ENCODE peak calls at places on chromosomes 5 and 9, in eight cellular contexts. S is PC-9, A is fibroblast of villous mesenchyme, Y is skeletal muscle cell, C is fibroblast of lung, W is cardiac muscle cell, T is psoas muscle, J is GM23248. P is an unnamed sample.
A peak's percentile ranks its signal among the peaks of the same experiment; 100 is the strongest.

GRCh38 chr5:102670224-102670836 is 84.8 kb upstream of the PAM start:
- DNase-seq in S (no peak), A (peak; percentile 36), Y (no peak), C (no peak), W (peak; percentile 25), T (peak; percentile 38), J (peak; percentile 59), P (peak; percentile 76)

GRCh38 chr9:32991895-32992595 is 9.4 kb downstream of the APTX start:
- DNase-seq in S (no peak), A (no peak), Y (no peak), C (no peak), W (peak; percentile 72), T (no peak), J (no peak), P (no peak)

GRCh38 chr5:900781-901180 is 8.1 kb downstream of the TRIP13 start:
- DNase-seq in S (no peak), A (no peak), Y (no peak), C (no peak), W (no peak), T (no peak), J (no peak), P (no peak)

GRCh38 chr5:122429545-122430327 is 117.7 kb downstream of the SNCAIP start:
- DNase-seq in S (no peak), A (no peak), Y (no peak), C (no peak), W (no peak), T (no peak), J (no peak), P (no peak)

GRCh38 chr5:147567917-147568598 is 58.2 kb upstream of the DPYSL3 start:
- DNase-seq in S (no peak), A (peak; percentile 64), Y (no peak), C (peak; percentile 53), W (peak; percentile 64), T (no peak), J (peak; percentile 72), P (peak; percentile 48)

GRCh38 chr9:114487607-114488300 is 17.5 kb downstream of the WHRN start:
- DNase-seq in S (peak; percentile 66), A (peak; percentile 71), Y (no peak), C (peak; percentile 76), W (peak; percentile 77), T (no peak), J (peak; percentile 74), P (peak; percentile 82)

GRCh38 chr9:79694676-79695400 is 123.1 kb downstream of the TLE4 start:
- DNase-seq in S (no peak), A (peak; percentile 86), Y (peak; percentile 88), C (peak; percentile 54), W (peak; percentile 70), T (no peak), J (peak; percentile 78), P (no peak)

GRCh38 chr9:105930007-105930627 is 235.8 kb downstream of the TMEM38B start:
- DNase-seq in S (no peak), A (no peak), Y (no peak), C (no peak), W (no peak), T (no peak), J (no peak), P (no peak)

GRCh38 chr5:170576602-170577584 is 73.1 kb downstream of the KCNIP1 start:
- DNase-seq in S (no peak), A (peak; percentile 39), Y (no peak), C (no peak), W (no peak), T (no peak), J (peak; percentile 59), P (no peak)

GRCh38 chr5:75524071-75524470 is 12.4 kb downstream of the POLK start:
- DNase-seq in S (no peak), A (no peak), Y (no peak), C (no peak), W (no peak), T (no peak), J (no peak), P (peak; percentile 13)

GRCh38 chr9:129654641-129655040 is 10.8 kb upstream of the PRRX2 start:
- DNase-seq in S (no peak), A (no peak), Y (no peak), C (no peak), W (no peak), T (no peak), J (no peak), P (no peak)
- H3K4me3 ChIP-seq in S (no peak overlapping the region), A (no peak overlapping the region), Y (no peak overlapping the region), C (no peak overlapping the region), W (no peak overlapping the region), T (no peak overlapping the region), J (no peak overlapping the region), P (no peak overlapping the region)

GRCh38 chr5:141328231-141328630 is 2.1 kb upstream of the PCDHGA1 start:
- DNase-seq in S (no peak), A (no peak), Y (no peak), C (no peak), W (no peak), T (no peak), J (no peak), P (peak; percentile 30)

GRCh38 chr5:141326088-141326854 is 4.0 kb upstream of the PCDHGA1 start:
- DNase-seq in S (peak; percentile 45), A (peak; percentile 72), Y (no peak), C (peak; percentile 78), W (peak; percentile 65), T (peak; percentile 83), J (peak; percentile 91), P (peak; percentile 4)

DNA sequence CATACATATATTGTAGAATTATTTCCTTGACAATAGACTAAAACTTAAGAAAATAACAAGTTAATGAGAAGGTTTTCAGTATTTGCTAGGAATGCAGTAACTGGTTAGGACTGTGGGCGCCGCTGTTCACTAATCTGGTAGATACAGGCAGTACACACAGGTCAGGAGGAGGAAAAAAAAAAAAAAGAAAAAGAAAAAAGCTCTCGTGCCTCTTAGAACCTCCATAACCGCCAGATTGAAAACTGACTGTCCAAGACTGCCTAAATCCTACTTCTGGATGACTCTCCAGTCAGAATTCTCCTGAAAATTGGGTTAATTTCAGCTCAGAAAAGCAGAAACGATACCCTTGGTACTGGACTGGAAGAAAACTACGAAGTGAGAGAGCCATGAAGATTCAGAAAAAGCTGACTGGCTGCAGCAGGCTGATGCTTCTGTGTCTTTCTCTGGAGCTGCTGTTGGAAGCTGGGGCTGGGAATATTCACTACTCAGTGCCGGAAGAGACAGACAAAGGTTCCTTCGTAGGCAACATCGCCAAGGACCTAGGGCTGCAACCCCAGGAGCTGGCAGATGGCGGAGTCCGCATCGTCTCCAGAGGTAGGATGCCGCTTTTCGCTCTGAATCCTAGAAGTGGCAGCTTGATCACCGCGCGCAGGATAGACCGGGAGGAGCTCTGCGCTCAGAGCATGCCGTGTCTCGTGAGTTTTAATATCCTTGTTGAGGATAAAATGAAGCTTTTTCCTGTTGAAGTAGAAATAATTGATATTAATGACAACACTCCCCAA is at the start of gene PCDHGA1:
- DNase-seq in S (no peak), A (peak; percentile 67), Y (no peak), C (peak; percentile 67), W (peak; percentile 67), T (no peak), J (peak; percentile 86), P (peak; percentile 26)
- H3K4me3 ChIP-seq in S (no peak within 1 kb of the TSS), A (peak within 1 kb of the TSS; percentile 50), Y (peak within 1 kb of the TSS; percentile 46), C (peak within 1 kb of the TSS; percentile 42), W (no peak within 1 kb of the TSS), T (peak within 1 kb of the TSS; percentile 54), J (peak within 1 kb of the TSS; percentile 80), P (peak within 1 kb of the TSS; percentile 43)

DNA sequence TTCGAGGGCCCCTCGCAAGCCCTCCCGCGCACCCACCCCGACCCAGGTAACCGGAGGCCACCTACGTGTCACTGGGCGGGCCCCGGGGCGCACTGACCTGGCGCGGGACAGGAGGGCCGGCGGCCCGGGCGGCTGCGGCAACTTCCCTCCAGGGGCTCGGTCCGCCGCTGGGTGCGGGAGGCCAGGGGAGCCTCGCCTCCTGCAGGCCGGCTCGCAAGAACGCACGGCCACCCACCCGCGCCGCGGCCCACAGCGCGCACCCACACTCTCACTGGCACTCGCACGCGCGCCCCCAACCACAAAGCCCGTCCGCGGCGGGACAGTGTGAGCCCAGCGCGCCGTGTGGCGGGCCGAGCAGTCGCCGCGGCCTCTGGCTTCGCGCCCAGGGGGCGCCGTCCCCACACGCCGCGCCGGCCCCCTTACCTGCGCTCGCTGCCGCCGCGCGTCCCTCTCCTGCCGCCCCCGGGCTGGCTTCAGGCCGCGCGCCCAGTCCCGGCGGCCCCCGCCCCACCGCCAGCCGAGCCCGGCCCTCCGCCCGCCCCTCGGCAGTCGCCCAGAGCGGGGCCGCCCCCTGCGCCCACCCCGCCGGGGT is 430 bp downstream of the LPAR1 start:
- DNase-seq in S (no peak), A (peak; percentile 36), Y (no peak), C (peak; percentile 31), W (peak; percentile 57), T (peak; percentile 59), J (peak; percentile 71), P (peak; percentile 42)
- H3K4me3 ChIP-seq in S (peak overlapping the region; percentile 74), A (peak overlapping the region; percentile 80), Y (peak overlapping the region; percentile 75), C (peak overlapping the region; percentile 79), W (peak overlapping the region; percentile 55), T (peak overlapping the region; percentile 66), J (peak overlapping the region; percentile 95), P (peak overlapping the region; percentile 83)

DNA sequence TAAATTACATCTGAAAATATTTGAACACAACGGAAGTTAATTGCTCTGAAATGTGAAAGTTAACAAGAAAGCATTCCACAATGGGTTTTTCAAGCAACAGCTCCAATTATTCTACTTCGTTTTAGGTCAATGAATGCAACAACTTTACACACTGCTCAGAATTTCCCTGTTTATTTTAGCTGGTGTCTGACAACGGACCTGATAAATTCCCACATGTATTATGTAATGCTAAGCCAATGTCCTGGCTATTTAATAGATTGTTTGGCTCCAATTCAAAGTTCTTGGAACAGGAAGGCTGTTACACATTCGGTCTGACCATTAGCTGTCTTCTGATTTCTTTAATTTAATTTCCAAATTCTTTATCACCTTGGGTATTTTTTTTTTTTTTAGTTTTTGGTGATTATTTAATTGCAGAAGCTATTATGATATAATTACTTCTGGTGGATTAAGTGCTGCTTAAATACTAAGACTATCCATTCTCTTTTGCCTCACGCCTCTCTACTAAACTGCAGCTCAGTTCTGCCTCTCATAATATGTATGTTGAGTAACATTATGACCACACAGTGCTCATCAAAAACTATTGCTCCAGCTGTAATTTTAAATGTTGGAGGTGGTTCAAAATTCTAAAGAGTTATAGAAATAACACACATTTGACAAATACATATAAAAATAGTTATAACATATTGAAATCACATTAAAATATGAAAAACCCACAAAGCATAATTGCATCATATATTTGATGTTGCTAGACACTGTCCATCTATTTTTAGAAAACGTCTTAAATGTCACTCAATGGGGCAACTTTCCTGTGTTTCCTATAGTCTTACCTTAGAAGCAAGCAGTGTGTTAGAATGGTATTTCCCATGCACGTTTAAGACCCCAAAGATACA is 57.8 kb downstream of the MEF2C start:
- DNase-seq in S (no peak), A (peak; percentile 48), Y (peak; percentile 69), C (peak; percentile 65), W (peak; percentile 82), T (no peak), J (peak; percentile 79), P (peak; percentile 32)
- H3K4me3 ChIP-seq in S (no peak overlapping the region), A (no peak overlapping the region), Y (no peak overlapping the region), C (no peak overlapping the region), W (no peak overlapping the region), T (peak overlapping the region; percentile 51), J (peak overlapping the region; percentile 19), P (no peak overlapping the region)

P was measured in PC-3.